ENCODE peak calls at places on chromosomes 4 and X, in seven cellular contexts. O, N, T, L, E, A and D are unnamed samples.

GRCh38 chrX:104113237-104113965 is 1.1 kb downstream of the ZCCHC18 start:
- DNase-seq in O (peak; percentile 28), N (peak; percentile 57), T (peak; percentile 37), L (peak; percentile 11), E (peak; percentile 17), A (no peak), D (peak; percentile 47)

GRCh38 chr4:7193040-7193958 is 961 bp downstream of the SORCS2 start:
- DNase-seq in O (no peak), N (no peak), T (no peak), L (no peak), E (no peak), A (no peak), D (no peak)

GRCh38 chr4:6910340-6910959 is 824 bp downstream of the TBC1D14 start:
- DNase-seq in O (no peak), N (no peak), T (no peak), L (no peak), E (no peak), A (no peak), D (no peak)

GRCh38 chr4:38832624-38833528 is 23.7 kb downstream of the TLR6 start:
- DNase-seq in O (no peak), N (no peak), T (no peak), L (no peak), E (no peak), A (no peak), D (no peak)

GRCh38 chrX:17531500-17531899 is 156.5 kb downstream of the NHS start:
- DNase-seq in O (no peak), N (no peak), T (no peak), L (no peak), E (no peak), A (no peak), D (no peak)

GRCh38 chr4:7295917-7296660 is 103.8 kb downstream of the SORCS2 start:
- DNase-seq in O (no peak), N (peak; percentile 58), T (peak; percentile 64), L (peak; percentile 46), E (no peak), A (peak; percentile 49), D (no peak)

GRCh38 chr4:103012594-103012993 is 6.9 kb downstream of the SLC9B1 start:
- DNase-seq in O (no peak), N (no peak), T (no peak), L (no peak), E (no peak), A (no peak), D (no peak)

GRCh38 chr4:187470061-187470460 is 525.5 kb upstream of the ZFP42 start:
- DNase-seq in O (no peak), N (no peak), T (no peak), L (no peak), E (no peak), A (no peak), D (no peak)

GRCh38 chr4:101346562-101347266 is 612 bp downstream of the PPP3CA start:
- DNase-seq in O (peak; percentile 69), N (peak; percentile 56), T (peak; percentile 62), L (peak; percentile 63), E (no peak), A (no peak), D (peak; percentile 15)

GRCh38 chr4:109365944-109366343 is 63.5 kb upstream of the COL25A1 start:
- DNase-seq in O (no peak), N (no peak), T (no peak), L (no peak), E (no peak), A (no peak), D (no peak)

GRCh38 chr4:151853034-151853433 is 92.2 kb upstream of the GATB start:
- DNase-seq in O (no peak), N (no peak), T (no peak), L (no peak), E (no peak), A (no peak), D (no peak)

GRCh38 chrX:45006002-45006800 is 133.2 kb downstream of the KDM6A start:
- DNase-seq in O (no peak), N (no peak), T (no peak), L (no peak), E (no peak), A (no peak), D (no peak)

GRCh38 chr4:176406736-176407135 is 87.0 kb downstream of the SPCS3 start:
- DNase-seq in O (no peak), N (no peak), T (no peak), L (no peak), E (no peak), A (no peak), D (no peak)

GRCh38 chr4:105956566-105956965 is 61.3 kb downstream of the NPNT start:
- DNase-seq in O (no peak), N (no peak), T (no peak), L (no peak), E (no peak), A (no peak), D (no peak)

GRCh38 chr4:4418676-4419370 is 31.9 kb downstream of the NSG1 start:
- DNase-seq in O (no peak), N (no peak), T (no peak), L (no peak), E (no peak), A (no peak), D (no peak)